ENCODE peak calls at places on chromosome 16, in six cellular contexts. B, O, Y, Q, L and M are unnamed samples. For H3K4me1, the result is how much of the 10 kb centered on the place peaks cover.

GRCh38 chr16:72198641-72199250 is 26.8 kb upstream of the PMFBP1 start:
- DNase-seq in B (no peak), O (no peak), Y (no peak), Q (no peak), L (no peak), M (no peak)

GRCh38 chr16:89352091-89352681 is 134.7 kb downstream of the ZNF778 start:
- DNase-seq in B (no peak), O (no peak), Y (no peak), Q (no peak), L (no peak), M (no peak)

GRCh38 chr16:23509763-23510153 is 536 bp downstream of the GGA2 start:
- DNase-seq in B (peak), O (peak), Y (no peak), Q (no peak), L (peak), M (no peak)

GRCh38 chr16:23838485-23839142 is 2.8 kb downstream of the PRKCB start:
- DNase-seq in B (no peak), O (no peak), Y (no peak), Q (no peak), L (no peak), M (no peak)

GRCh38 chr16:23207485-23207884 is 24.9 kb downstream of the SCNN1G start:
- DNase-seq in B (no peak), O (no peak), Y (no peak), Q (no peak), L (no peak), M (no peak)

GRCh38 chr16:49452568-49452967 is 79.0 kb downstream of the C16orf78 start:
- DNase-seq in B (no peak), O (no peak), Y (no peak), Q (no peak), L (no peak), M (no peak)

GRCh38 chr16:85387731-85388295 is 225.3 kb upstream of the GSE1 start:
- DNase-seq in B (no peak), O (no peak), Y (no peak), Q (no peak), L (no peak), M (no peak)

GRCh38 chr16:74186589-74186988 is 110.0 kb upstream of the PSMD7 start:
- DNase-seq in B (peak), O (no peak), Y (no peak), Q (no peak), L (no peak), M (no peak)

GRCh38 chr16:72072514-72073342 is 9.7 kb downstream of the HPR start:
- DNase-seq in B (peak), O (peak), Y (no peak), Q (no peak), L (no peak), M (no peak)

GRCh38 chr16:720507-720989 is 398 bp upstream of the ANTKMT start:
- DNase-seq in B (peak), O (peak), Y (peak), Q (no peak), L (no peak), M (no peak)

GRCh38 chr16:57000271-57001025 is 11.1 kb downstream of the NLRC5 start:
- DNase-seq in B (peak), O (no peak), Y (peak), Q (peak), L (no peak), M (no peak)

GRCh38 chr16:23700509-23700908 is 12.5 kb downstream of the ERN2 start:
- DNase-seq in B (no peak), O (peak), Y (no peak), Q (no peak), L (peak), M (no peak)

GRCh38 chr16:50453446-50453845 is 84.7 kb upstream of the BRD7 start:
- DNase-seq in B (no peak), O (no peak), Y (no peak), Q (no peak), L (no peak), M (no peak)

GRCh38 chr16:58393138-58393504 is 850 bp downstream of the GINS3 start:
- DNase-seq in B (peak), O (peak), Y (peak), Q (no peak), L (no peak), M (no peak)

GRCh38 chr16:48367443-48368049 is 17.7 kb downstream of the SIAH1 start:
- DNase-seq in B (no peak), O (no peak), Y (no peak), Q (no peak), L (no peak), M (no peak)

GRCh38 chr16:67562918-67563707 is 787 bp downstream of the CTCF start:
- DNase-seq in B (peak), O (peak), Y (no peak), Q (peak), L (peak), M (peak)

GRCh38 chr16:8959921-8960787 is 3.6 kb downstream of the USP7 start:
- DNase-seq in B (peak), O (peak), Y (no peak), Q (no peak), L (no peak), M (no peak)

GRCh38 chr16:89913408-89914387 is 5.0 kb upstream of the MC1R start:
- DNase-seq in B (no peak), O (no peak), Y (no peak), Q (no peak), L (no peak), M (no peak)

GRCh38 chr16:69105501-69106361 is at the start of gene HAS3:
- DNase-seq in B (peak), O (peak), Y (peak), Q (peak), L (peak), M (peak)

GRCh38 chr16:71923941-71924690 is 28.8 kb downstream of the IST1 start:
- DNase-seq in B (peak), O (no peak), Y (no peak), Q (no peak), L (no peak), M (no peak)

GRCh38 chr16:11914759-11915643 is 755 bp downstream of the GSPT1 start:
- DNase-seq in B (peak), O (peak), Y (no peak), Q (peak), L (peak), M (peak)

GRCh38 chr16:56851671-56852400 is 13.2 kb upstream of the SLC12A3 start:
- DNase-seq in B (peak), O (peak), Y (no peak), Q (no peak), L (no peak), M (no peak)

GRCh38 chr16:3732171-3732570 is 14.8 kb upstream of the TRAP1 start:
- DNase-seq in B (no peak), O (no peak), Y (no peak), Q (no peak), L (no peak), M (no peak)

GRCh38 chr16:56911771-56912541 is 20.0 kb upstream of the HERPUD1 start:
- DNase-seq in B (peak), O (peak), Y (no peak), Q (peak), L (no peak), M (peak)

GRCh38 chr16:46853713-46854443 is 22.9 kb upstream of the C16orf87 start:
- DNase-seq in B (peak), O (peak), Y (peak), Q (peak), L (peak), M (peak)

GRCh38 chr16:30096862-30097563 is 1.0 kb upstream of the YPEL3 start:
- DNase-seq in B (no peak), O (peak), Y (no peak), Q (no peak), L (peak), M (no peak)

GRCh38 chr16:76278976-76279375 is 1.8 kb downstream of the CNTNAP4 start:
- DNase-seq in B (peak), O (peak), Y (no peak), Q (no peak), L (no peak), M (no peak)

GRCh38 chr16:19757026-19757425 is 39.0 kb downstream of the IQCK start:
- DNase-seq in B (no peak), O (no peak), Y (no peak), Q (no peak), L (no peak), M (no peak)

GRCh38 chr16:23679274-23679985 is 741 bp downstream of the PLK1 start:
- DNase-seq in B (peak), O (peak), Y (peak), Q (no peak), L (peak), M (no peak)

GRCh38 chr16:30722916-30723315 is 23.9 kb downstream of the SRCAP start:
- DNase-seq in B (no peak), O (no peak), Y (no peak), Q (no peak), L (no peak), M (no peak)

GRCh38 chr16:29961127-29961478 is 776 bp upstream of the TMEM219 start:
- DNase-seq in B (no peak), O (no peak), Y (no peak), Q (no peak), L (no peak), M (no peak)

GRCh38 chr16:56830669-56831068 is 34.3 kb upstream of the SLC12A3 start:
- DNase-seq in B (no peak), O (no peak), Y (no peak), Q (no peak), L (no peak), M (no peak)

GRCh38 chr16:25855818-25856217 is 164.1 kb downstream of the HS3ST4 start:
- DNase-seq in B (no peak), O (peak), Y (no peak), Q (no peak), L (peak), M (no peak)
- H3K4me3 ChIP-seq in B (no peak), O (no peak), Y (no peak), Q (no peak), L (no peak), M (no peak)

DNA sequence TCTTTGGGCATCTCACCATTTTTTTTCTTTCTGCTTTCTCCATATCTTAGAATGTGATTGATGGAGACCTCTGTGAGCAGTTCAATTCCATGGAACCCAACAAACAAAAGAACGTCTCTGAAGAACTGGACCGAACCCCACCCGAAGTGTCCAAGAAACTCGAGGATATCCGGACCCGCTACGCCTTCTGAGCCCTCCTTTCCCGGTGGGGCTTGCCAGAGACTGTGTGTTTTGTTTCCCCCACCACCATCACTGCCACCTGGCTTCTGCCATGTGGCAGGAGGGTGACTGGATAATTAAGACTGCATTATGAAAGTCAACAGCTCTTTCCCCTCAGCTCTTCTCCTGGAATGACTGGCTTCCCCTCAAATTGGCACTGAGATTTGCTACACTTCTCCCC is 48.0 kb downstream of the SF3B3 start:
- DNase-seq in B (no peak), O (no peak), Y (no peak), Q (no peak), L (no peak), M (no peak)
- H3K4me1 ChIP-seq in B (under half), O (under half), Y (under half), Q (under half), L (under half), M (under half)

GRCh38 chr16:6113749-6114148 is 1016.2 kb upstream of the EEF2KMT start:
- DNase-seq in B (no peak), O (no peak), Y (no peak), Q (no peak), L (no peak), M (no peak)
- H3K4me3 ChIP-seq in B (no peak), O (no peak), Y (no peak), Q (no peak), L (no peak), M (no peak)

DNA sequence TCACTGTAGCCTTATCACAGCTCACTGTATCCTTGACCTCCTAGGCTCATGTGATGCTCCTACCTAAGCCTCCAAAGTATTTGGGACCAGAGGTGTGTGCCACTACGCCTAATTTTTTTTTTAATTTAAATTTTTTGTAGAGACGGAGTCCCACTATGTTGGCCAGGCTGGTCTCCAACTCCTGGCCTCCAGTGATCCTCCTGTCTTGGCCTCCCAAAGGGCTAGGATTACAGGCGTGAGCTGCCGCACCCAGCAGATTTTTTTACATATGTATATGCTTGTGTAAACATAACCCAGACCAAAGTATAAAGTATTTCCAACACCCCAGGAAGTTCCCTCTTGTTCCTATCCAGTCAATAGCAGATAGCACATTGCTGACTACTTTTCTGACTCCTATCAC is 1.7 kb upstream of the PGP start:
- DNase-seq in B (no peak), O (no peak), Y (no peak), Q (no peak), L (no peak), M (no peak)
- H3K4me1 ChIP-seq in B (under half), O (under half), Y (under half), Q (under half), L (under half), M (under half)

DNA sequence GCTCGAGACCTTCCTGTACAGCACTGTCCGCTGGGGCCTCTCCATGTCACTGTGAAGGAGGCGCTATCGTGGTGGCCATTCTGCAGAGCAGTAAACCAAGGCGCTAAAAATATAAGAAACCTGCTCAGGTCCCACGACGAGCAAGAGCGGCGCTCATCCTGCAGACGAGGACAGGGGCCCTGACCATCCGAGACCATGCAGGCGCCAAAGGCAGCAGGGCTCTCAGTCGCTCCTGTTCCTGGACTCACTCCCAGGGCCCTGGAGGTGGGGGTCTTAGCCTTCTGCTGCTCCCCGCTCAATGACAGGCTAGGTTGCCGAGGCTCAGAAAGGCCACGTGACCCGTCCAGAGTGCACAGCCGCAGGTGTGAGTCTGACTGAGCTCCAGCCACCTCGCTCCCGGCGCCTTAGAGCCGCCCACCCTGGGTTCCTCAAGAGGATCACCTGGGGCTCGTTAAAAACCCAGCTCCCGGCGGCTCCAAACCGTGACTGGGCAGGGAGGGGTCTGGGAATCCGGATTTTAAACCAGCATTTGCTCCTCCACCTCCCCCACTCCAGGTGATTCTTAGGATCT is 503 bp upstream of the ATP2C2 start:
- DNase-seq in B (no peak), O (no peak), Y (no peak), Q (peak), L (peak), M (peak)
- H3K4me3 ChIP-seq in B (peak), O (no peak), Y (peak), Q (peak), L (peak), M (no peak)

DNA sequence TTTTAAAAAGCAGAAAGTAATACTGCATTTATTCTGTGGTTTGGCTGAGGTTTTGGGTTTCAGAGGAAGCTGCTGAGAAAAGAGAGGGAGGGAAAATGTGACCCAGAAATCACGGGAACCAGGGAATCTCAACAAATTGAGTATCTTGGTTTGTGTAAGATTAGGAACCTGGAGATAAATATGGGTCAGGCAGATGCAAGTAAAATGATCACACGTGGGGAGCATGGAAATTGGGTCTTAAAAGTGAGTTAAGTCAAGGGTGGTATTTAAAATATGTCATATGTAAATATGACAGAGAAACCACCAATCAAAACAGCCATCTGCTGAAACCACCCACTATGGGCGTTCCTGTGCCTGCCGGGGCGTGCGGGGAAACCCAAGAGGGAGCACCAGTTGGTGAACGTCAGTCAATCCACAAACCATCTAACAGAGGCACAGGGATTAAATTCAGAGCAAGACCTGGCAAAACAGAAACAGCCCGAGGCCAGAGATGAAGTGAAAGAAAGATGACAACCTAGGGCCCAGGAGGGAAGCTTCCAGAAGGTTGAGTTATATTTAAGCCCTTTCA is 33.4 kb downstream of the CDH13 start:
- DNase-seq in B (peak), O (no peak), Y (no peak), Q (no peak), L (no peak), M (no peak)
- H3K4me1 ChIP-seq in B (under half), O (under half), Y (under half), Q (under half), L (under half), M (under half)

DNA sequence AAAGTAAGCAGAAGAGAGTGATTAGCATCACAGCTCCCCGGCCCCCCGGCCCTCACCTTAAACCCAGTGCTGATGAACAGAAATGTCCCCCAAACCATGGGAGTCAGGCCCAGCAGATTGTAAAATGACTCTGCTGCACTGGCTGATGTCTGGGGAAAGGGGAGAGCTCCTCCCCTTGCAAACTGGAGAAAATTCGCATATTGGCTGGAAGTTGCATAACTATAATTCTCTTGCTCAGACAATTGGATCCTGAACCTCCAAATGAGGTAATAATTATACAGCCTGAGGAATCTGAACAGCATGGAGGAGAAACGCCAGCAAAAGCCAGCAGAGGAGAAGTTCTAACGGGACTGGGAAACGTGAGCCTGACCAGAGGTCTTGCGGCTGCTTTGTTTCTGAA is 109.7 kb downstream of the C16orf95 start:
- DNase-seq in B (peak), O (no peak), Y (no peak), Q (no peak), L (no peak), M (no peak)
- H3K4me3 ChIP-seq in B (no peak), O (no peak), Y (peak), Q (no peak), L (no peak), M (no peak)

DNA sequence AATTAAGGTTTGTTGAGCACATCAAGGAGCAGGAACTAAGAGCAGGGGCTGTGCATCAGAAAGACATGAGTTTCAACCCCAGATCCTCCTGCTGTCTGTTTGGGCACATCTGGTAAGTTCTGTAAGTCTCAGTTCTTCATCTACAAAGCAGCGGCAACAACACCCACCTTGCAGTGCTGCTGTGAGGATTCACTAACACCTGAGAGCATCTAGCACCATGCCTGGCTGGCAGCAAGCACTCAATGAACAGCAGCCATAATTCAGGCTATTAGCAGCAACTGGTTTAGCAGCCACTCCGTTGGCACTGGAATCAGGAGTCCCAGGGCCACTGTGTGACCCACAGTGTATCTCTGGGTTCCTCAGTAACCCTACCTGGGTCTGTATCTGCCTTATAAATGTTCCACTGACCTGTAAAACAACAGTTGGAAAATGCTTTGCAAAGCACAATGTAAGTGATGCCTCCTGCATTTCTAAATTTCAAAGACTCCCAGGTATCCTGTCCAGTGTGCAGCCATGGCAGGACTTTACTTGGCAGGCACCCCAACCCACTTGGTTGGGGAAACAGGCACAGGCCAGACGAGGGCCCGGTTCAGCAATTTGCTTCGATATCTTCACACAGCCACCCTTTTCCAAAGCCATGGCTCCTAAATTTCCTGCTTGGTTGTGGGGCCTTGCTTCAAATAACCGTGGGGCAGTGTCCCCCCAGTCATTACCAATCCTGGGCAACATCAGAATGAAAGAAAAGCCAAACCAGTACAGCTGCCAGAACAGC is 4.2 kb downstream of the ST3GAL2 start:
- DNase-seq in B (no peak), O (no peak), Y (no peak), Q (no peak), L (no peak), M (no peak)
- H3K4me1 ChIP-seq in B (half or more), O (under half), Y (half or more), Q (half or more), L (under half), M (under half)

DNA sequence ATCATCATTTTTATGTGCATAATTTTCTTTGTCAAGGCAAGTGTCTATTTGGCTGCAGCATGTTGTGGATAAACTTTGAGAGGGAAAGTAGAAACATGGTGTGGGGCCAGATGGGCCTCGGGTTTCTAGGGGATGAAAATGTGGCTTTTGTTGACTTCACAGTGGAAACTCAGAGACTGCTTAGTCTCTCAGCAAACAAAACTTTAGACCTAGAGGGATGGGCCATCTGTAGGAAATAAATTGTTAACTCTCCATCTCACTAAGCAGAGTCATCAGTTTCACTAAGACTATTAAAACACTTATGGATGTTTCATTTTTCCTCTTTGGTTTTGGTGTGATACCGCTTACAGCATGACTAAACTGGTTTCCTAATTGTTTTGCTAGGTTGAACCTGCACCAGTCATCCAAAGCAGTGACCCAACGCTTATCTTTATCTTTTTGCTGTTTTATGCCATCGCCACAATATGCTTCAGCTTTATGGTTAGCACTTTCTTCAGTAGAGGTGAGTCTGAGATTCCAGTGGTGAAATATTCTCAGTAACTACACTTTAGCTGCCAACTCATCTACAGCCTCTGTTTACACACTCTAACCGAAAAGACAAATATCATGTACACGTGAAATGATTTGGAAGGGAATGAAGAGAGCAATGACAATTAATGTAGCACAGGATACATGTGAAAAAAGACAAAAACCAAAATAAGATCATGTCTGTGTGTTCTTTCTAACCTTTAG is 60.6 kb upstream of the CRYM start:
- DNase-seq in B (no peak), O (no peak), Y (no peak), Q (no peak), L (no peak), M (no peak)
- H3K4me3 ChIP-seq in B (no peak), O (no peak), Y (no peak), Q (no peak), L (no peak), M (no peak)